ENCODE peak calls at places on chromosomes 13 and 19, in ten cellular contexts. One of them, this sample, is unnamed.
A peak's percentile ranks its signal among the peaks of the same experiment; 100 is the strongest.

GRCh38 chr13:108987488-108987887 is 358.1 kb downstream of the MYO16 start:
- DNase-seq in smooth muscle cell of the brain vasculature: no peak
- DNase-seq in MV-4-11: no peak
- DNase-seq in choroid plexus epithelial cell: peak; percentile 31
- DNase-seq in mucosa of descending colon: no peak
- DNase-seq in GDM1: no peak
- DNase-seq in MCF 10A: peak; percentile 32
- DNase-seq in stimulated activated CD8-positive, alpha-beta memory T cell treated with anti-CD3 and anti-CD28 coated beads, Interleukin-4, amount 100 ng/mL, for 48 hours: no peak
- DNase-seq in HuH-7.5: no peak
- DNase-seq in cardiac fibroblast: peak; percentile 65
- DNase-seq in this sample: no peak

GRCh38 chr19:7480222-7480974 is 8.4 kb downstream of the PEX11G start:
- DNase-seq in smooth muscle cell of the brain vasculature: no peak
- DNase-seq in MV-4-11: no peak
- DNase-seq in choroid plexus epithelial cell: peak; percentile 27
- DNase-seq in mucosa of descending colon: no peak
- DNase-seq in GDM1: no peak
- DNase-seq in MCF 10A: no peak
- DNase-seq in stimulated activated CD8-positive, alpha-beta memory T cell treated with anti-CD3 and anti-CD28 coated beads, Interleukin-4, amount 100 ng/mL, for 48 hours: no peak
- DNase-seq in HuH-7.5: no peak
- DNase-seq in cardiac fibroblast: no peak
- DNase-seq in this sample: peak; percentile 91

GRCh38 chr19:10335149-10336053 is 2.1 kb upstream of the RAVER1 start:
- DNase-seq in smooth muscle cell of the brain vasculature: no peak
- DNase-seq in MV-4-11: no peak
- DNase-seq in choroid plexus epithelial cell: no peak
- DNase-seq in mucosa of descending colon: no peak
- DNase-seq in GDM1: no peak
- DNase-seq in MCF 10A: no peak
- DNase-seq in stimulated activated CD8-positive, alpha-beta memory T cell treated with anti-CD3 and anti-CD28 coated beads, Interleukin-4, amount 100 ng/mL, for 48 hours: no peak
- DNase-seq in HuH-7.5: no peak
- DNase-seq in cardiac fibroblast: no peak
- DNase-seq in this sample: no peak

GRCh38 chr13:110391273-110391672 is 84.2 kb downstream of the COL4A2 start:
- DNase-seq in smooth muscle cell of the brain vasculature: no peak
- DNase-seq in MV-4-11: no peak
- DNase-seq in choroid plexus epithelial cell: peak; percentile 67
- DNase-seq in mucosa of descending colon: no peak
- DNase-seq in GDM1: no peak
- DNase-seq in MCF 10A: no peak
- DNase-seq in stimulated activated CD8-positive, alpha-beta memory T cell treated with anti-CD3 and anti-CD28 coated beads, Interleukin-4, amount 100 ng/mL, for 48 hours: no peak
- DNase-seq in HuH-7.5: no peak
- DNase-seq in cardiac fibroblast: peak; percentile 78
- DNase-seq in this sample: no peak

GRCh38 chr19:33812388-33813330 is 16.0 kb downstream of the KCTD15 start:
- DNase-seq in smooth muscle cell of the brain vasculature: no peak
- DNase-seq in MV-4-11: no peak
- DNase-seq in choroid plexus epithelial cell: no peak
- DNase-seq in mucosa of descending colon: no peak
- DNase-seq in GDM1: no peak
- DNase-seq in MCF 10A: no peak
- DNase-seq in stimulated activated CD8-positive, alpha-beta memory T cell treated with anti-CD3 and anti-CD28 coated beads, Interleukin-4, amount 100 ng/mL, for 48 hours: no peak
- DNase-seq in HuH-7.5: no peak
- DNase-seq in cardiac fibroblast: no peak
- DNase-seq in this sample: no peak

GRCh38 chr19:48511800-48512503 is at the start of gene LMTK3:
- DNase-seq in smooth muscle cell of the brain vasculature: no peak
- DNase-seq in MV-4-11: no peak
- DNase-seq in choroid plexus epithelial cell: no peak
- DNase-seq in mucosa of descending colon: peak; percentile 82
- DNase-seq in GDM1: no peak
- DNase-seq in MCF 10A: no peak
- DNase-seq in stimulated activated CD8-positive, alpha-beta memory T cell treated with anti-CD3 and anti-CD28 coated beads, Interleukin-4, amount 100 ng/mL, for 48 hours: peak; percentile 83
- DNase-seq in HuH-7.5: no peak
- DNase-seq in cardiac fibroblast: peak; percentile 25
- DNase-seq in this sample: peak; percentile 74

GRCh38 chr19:45670670-45671453 is 2.8 kb downstream of the GIPR start:
- DNase-seq in smooth muscle cell of the brain vasculature: no peak
- DNase-seq in MV-4-11: peak; percentile 91
- DNase-seq in choroid plexus epithelial cell: peak; percentile 86
- DNase-seq in mucosa of descending colon: peak; percentile 90
- DNase-seq in GDM1: no peak
- DNase-seq in MCF 10A: peak; percentile 49
- DNase-seq in stimulated activated CD8-positive, alpha-beta memory T cell treated with anti-CD3 and anti-CD28 coated beads, Interleukin-4, amount 100 ng/mL, for 48 hours: peak; percentile 92
- DNase-seq in HuH-7.5: peak; percentile 70
- DNase-seq in cardiac fibroblast: peak; percentile 74
- DNase-seq in this sample: peak; percentile 82

GRCh38 chr19:31421856-31422255 is 72.6 kb upstream of the TSHZ3 start:
- DNase-seq in smooth muscle cell of the brain vasculature: no peak
- DNase-seq in MV-4-11: no peak
- DNase-seq in choroid plexus epithelial cell: no peak
- DNase-seq in mucosa of descending colon: no peak
- DNase-seq in GDM1: no peak
- DNase-seq in MCF 10A: no peak
- DNase-seq in stimulated activated CD8-positive, alpha-beta memory T cell treated with anti-CD3 and anti-CD28 coated beads, Interleukin-4, amount 100 ng/mL, for 48 hours: no peak
- DNase-seq in HuH-7.5: no peak
- DNase-seq in cardiac fibroblast: no peak
- DNase-seq in this sample: no peak

This sample was measured in left kidney.